ENCODE peak calls at places on chromosomes 4 and X, in eight cellular contexts. One of them, this sample, is unnamed.

GRCh38 chrX:1323315-1323714 is 13.3 kb upstream of the IL3RA start:
- DNase-seq in astrocyte of the spinal cord: no peak
- DNase-seq in T47D: peak
- DNase-seq in aorta: peak
- DNase-seq in heart right ventricle: peak
- DNase-seq in NCI-H460: peak
- DNase-seq in tibial artery: no peak
- DNase-seq in stimulated activated CD4-positive, alpha-beta T cell treated with anti-CD3 and anti-CD28 coated beads, Interleukin-4, amount 100 ng/mL, for 1 hour: peak
- DNase-seq in this sample: no peak

GRCh38 chrX:141879616-141880015 is 24.1 kb upstream of the MAGEC1 start:
- DNase-seq in stimulated activated CD4-positive, alpha-beta T cell treated with anti-CD3 and anti-CD28 coated beads, Interleukin-4, amount 100 ng/mL, for 1 hour: no peak
- DNase-seq in tibial artery: no peak
- DNase-seq in NCI-H460: no peak
- DNase-seq in astrocyte of the spinal cord: no peak
- DNase-seq in heart right ventricle: no peak
- DNase-seq in T47D: peak
- DNase-seq in aorta: no peak
- DNase-seq in this sample: no peak

GRCh38 chr4:182495111-182495510 is 251.9 kb downstream of the TENM3 start:
- DNase-seq in stimulated activated CD4-positive, alpha-beta T cell treated with anti-CD3 and anti-CD28 coated beads, Interleukin-4, amount 100 ng/mL, for 1 hour: no peak
- DNase-seq in aorta: no peak
- DNase-seq in heart right ventricle: no peak
- DNase-seq in tibial artery: no peak
- DNase-seq in T47D: no peak
- DNase-seq in NCI-H460: no peak
- DNase-seq in astrocyte of the spinal cord: no peak
- DNase-seq in this sample: no peak

GRCh38 chr4:121236353-121237068 is 72.4 kb upstream of the TNIP3 start:
- DNase-seq in astrocyte of the spinal cord: no peak
- DNase-seq in tibial artery: no peak
- DNase-seq in heart right ventricle: no peak
- DNase-seq in NCI-H460: no peak
- DNase-seq in T47D: no peak
- DNase-seq in stimulated activated CD4-positive, alpha-beta T cell treated with anti-CD3 and anti-CD28 coated beads, Interleukin-4, amount 100 ng/mL, for 1 hour: no peak
- DNase-seq in aorta: no peak
- DNase-seq in this sample: no peak

GRCh38 chrX:153674219-153674851 is 722 bp upstream of the PNCK start:
- DNase-seq in T47D: no peak
- DNase-seq in heart right ventricle: no peak
- DNase-seq in aorta: peak
- DNase-seq in NCI-H460: no peak
- DNase-seq in tibial artery: no peak
- DNase-seq in astrocyte of the spinal cord: no peak
- DNase-seq in stimulated activated CD4-positive, alpha-beta T cell treated with anti-CD3 and anti-CD28 coated beads, Interleukin-4, amount 100 ng/mL, for 1 hour: no peak
- DNase-seq in this sample: no peak

GRCh38 chr4:20592666-20593065 is 107.6 kb upstream of the PACRGL start:
- DNase-seq in tibial artery: no peak
- DNase-seq in T47D: peak
- DNase-seq in stimulated activated CD4-positive, alpha-beta T cell treated with anti-CD3 and anti-CD28 coated beads, Interleukin-4, amount 100 ng/mL, for 1 hour: no peak
- DNase-seq in heart right ventricle: no peak
- DNase-seq in astrocyte of the spinal cord: no peak
- DNase-seq in aorta: no peak
- DNase-seq in NCI-H460: no peak
- DNase-seq in this sample: peak

GRCh38 chrX:2680486-2681348 is 10.4 kb upstream of the CD99 start:
- DNase-seq in astrocyte of the spinal cord: no peak
- DNase-seq in NCI-H460: no peak
- DNase-seq in heart right ventricle: no peak
- DNase-seq in tibial artery: no peak
- DNase-seq in aorta: no peak
- DNase-seq in T47D: no peak
- DNase-seq in stimulated activated CD4-positive, alpha-beta T cell treated with anti-CD3 and anti-CD28 coated beads, Interleukin-4, amount 100 ng/mL, for 1 hour: no peak
- DNase-seq in this sample: no peak

GRCh38 chr4:78286281-78286680 is 229.2 kb downstream of the FRAS1 start:
- DNase-seq in aorta: no peak
- DNase-seq in stimulated activated CD4-positive, alpha-beta T cell treated with anti-CD3 and anti-CD28 coated beads, Interleukin-4, amount 100 ng/mL, for 1 hour: no peak
- DNase-seq in astrocyte of the spinal cord: no peak
- DNase-seq in tibial artery: no peak
- DNase-seq in T47D: no peak
- DNase-seq in heart right ventricle: no peak
- DNase-seq in NCI-H460: no peak
- DNase-seq in this sample: no peak

GRCh38 chrX:24874604-24875247 is 141.0 kb downstream of the ARX start:
- DNase-seq in stimulated activated CD4-positive, alpha-beta T cell treated with anti-CD3 and anti-CD28 coated beads, Interleukin-4, amount 100 ng/mL, for 1 hour: no peak
- DNase-seq in heart right ventricle: no peak
- DNase-seq in aorta: no peak
- DNase-seq in NCI-H460: no peak
- DNase-seq in astrocyte of the spinal cord: no peak
- DNase-seq in T47D: no peak
- DNase-seq in tibial artery: no peak
- DNase-seq in this sample: no peak

GRCh38 chrX:69718102-69718501 is 102.2 kb downstream of the EDA start:
- DNase-seq in NCI-H460: no peak
- DNase-seq in aorta: no peak
- DNase-seq in T47D: no peak
- DNase-seq in stimulated activated CD4-positive, alpha-beta T cell treated with anti-CD3 and anti-CD28 coated beads, Interleukin-4, amount 100 ng/mL, for 1 hour: no peak
- DNase-seq in tibial artery: no peak
- DNase-seq in heart right ventricle: no peak
- DNase-seq in astrocyte of the spinal cord: no peak
- DNase-seq in this sample: no peak

GRCh38 chr4:147312376-147313046 is 168.4 kb upstream of the EDNRA start:
- DNase-seq in stimulated activated CD4-positive, alpha-beta T cell treated with anti-CD3 and anti-CD28 coated beads, Interleukin-4, amount 100 ng/mL, for 1 hour: no peak
- DNase-seq in heart right ventricle: no peak
- DNase-seq in aorta: no peak
- DNase-seq in tibial artery: no peak
- DNase-seq in astrocyte of the spinal cord: peak
- DNase-seq in NCI-H460: no peak
- DNase-seq in T47D: peak
- DNase-seq in this sample: peak

GRCh38 chr4:102420563-102421221 is 75.4 kb upstream of the SLC39A8 start:
- DNase-seq in aorta: no peak
- DNase-seq in NCI-H460: no peak
- DNase-seq in astrocyte of the spinal cord: peak
- DNase-seq in stimulated activated CD4-positive, alpha-beta T cell treated with anti-CD3 and anti-CD28 coated beads, Interleukin-4, amount 100 ng/mL, for 1 hour: no peak
- DNase-seq in tibial artery: no peak
- DNase-seq in heart right ventricle: no peak
- DNase-seq in T47D: no peak
- DNase-seq in this sample: no peak

GRCh38 chrX:101206471-101206870 is 13.1 kb upstream of the DRP2 start:
- DNase-seq in tibial artery: no peak
- DNase-seq in NCI-H460: peak
- DNase-seq in aorta: no peak
- DNase-seq in T47D: peak
- DNase-seq in heart right ventricle: no peak
- DNase-seq in astrocyte of the spinal cord: peak
- DNase-seq in stimulated activated CD4-positive, alpha-beta T cell treated with anti-CD3 and anti-CD28 coated beads, Interleukin-4, amount 100 ng/mL, for 1 hour: no peak
- DNase-seq in this sample: peak

GRCh38 chrX:38987135-38987780 is 186.0 kb downstream of the MID1IP1 start:
- DNase-seq in tibial artery: no peak
- DNase-seq in NCI-H460: no peak
- DNase-seq in heart right ventricle: no peak
- DNase-seq in aorta: no peak
- DNase-seq in astrocyte of the spinal cord: no peak
- DNase-seq in stimulated activated CD4-positive, alpha-beta T cell treated with anti-CD3 and anti-CD28 coated beads, Interleukin-4, amount 100 ng/mL, for 1 hour: no peak
- DNase-seq in T47D: no peak
- DNase-seq in this sample: no peak

This sample was measured in astrocyte of the hippocampus.